ENCODE peak calls at places on chromosomes 7 and 10, in seven cellular contexts. H is B cell; N is stimulated activated CD4-positive, alpha-beta T cell treated with anti-CD3 and anti-CD28 coated beads, TNF-alpha, amount 100 ng/mL, for 1 hour; G is upper lobe of left lung; T is OCI-M1; Y is GDM1; W is HS-5. V is an unnamed sample.

GRCh38 chr10:62025134-62025794 is 123.8 kb downstream of the ARID5B start:
- DNase-seq in Y (no peak), H (no peak), N (no peak), G (no peak), W (no peak), T (no peak), V (no peak)

GRCh38 chr7:118372530-118372929 is 148.0 kb downstream of the ANKRD7 start:
- DNase-seq in Y (peak), N (no peak), T (peak), W (peak), H (no peak), G (no peak), V (no peak)

GRCh38 chr10:100886946-100887345 is 25.8 kb upstream of the SLF2 start:
- DNase-seq in H (no peak), T (no peak), N (no peak), W (no peak), Y (no peak), G (no peak), V (peak)

GRCh38 chr7:113421696-113422330 is 303.5 kb upstream of the SMIM30 start:
- DNase-seq in T (peak), W (peak), Y (peak), N (peak), H (peak), G (peak), V (peak)

GRCh38 chr10:14823966-14824365 is 13.9 kb downstream of the CDNF start:
- DNase-seq in N (no peak), H (no peak), G (no peak), W (no peak), T (no peak), Y (no peak), V (no peak)

GRCh38 chr7:64869121-64869725 is 33.9 kb upstream of the ZNF273 start:
- DNase-seq in W (no peak), T (no peak), H (no peak), Y (no peak), G (no peak), N (no peak), V (no peak)

GRCh38 chr7:76054129-76055120 is 6.5 kb downstream of the MDH2 start:
- DNase-seq in N (no peak), T (no peak), Y (no peak), W (no peak), H (no peak), G (peak), V (peak)

GRCh38 chr7:747186-747585 is 20.1 kb upstream of the PRKAR1B start:
- DNase-seq in G (no peak), W (no peak), T (no peak), H (no peak), N (no peak), Y (no peak), V (no peak)

GRCh38 chr10:31929260-31929985 is 792 bp upstream of the ARHGAP12 start:
- DNase-seq in G (peak), T (peak), N (no peak), H (peak), Y (no peak), W (no peak), V (no peak)

GRCh38 chr7:139153832-139154231 is 44.3 kb upstream of the ZC3HAV1 start:
- DNase-seq in T (peak), H (no peak), W (peak), G (no peak), Y (no peak), N (no peak), V (peak)

GRCh38 chr10:50794490-50794889 is 54.8 kb downstream of the ASAH2B start:
- DNase-seq in T (no peak), Y (no peak), N (no peak), G (no peak), W (no peak), H (no peak), V (no peak)

GRCh38 chr7:80661729-80662128 is 23.3 kb downstream of the CD36 start:
- DNase-seq in G (no peak), T (no peak), H (no peak), Y (no peak), N (no peak), W (no peak), V (no peak)

GRCh38 chr10:60883187-60883586 is 60.8 kb downstream of the RHOBTB1 start:
- DNase-seq in G (peak), W (no peak), Y (no peak), H (peak), N (no peak), T (peak), V (no peak)

GRCh38 chr7:114715907-114716306 is 206.0 kb upstream of the MDFIC start:
- DNase-seq in G (no peak), Y (no peak), N (no peak), T (peak), W (no peak), H (no peak), V (no peak)

GRCh38 chr10:121070257-121070656 is 219.1 kb downstream of the WDR11 start:
- DNase-seq in G (no peak), Y (no peak), W (no peak), N (no peak), T (peak), H (no peak), V (no peak)

GRCh38 chr10:79905322-79906314 is 43.3 kb downstream of the SFTPD start:
- DNase-seq in G (no peak), H (no peak), W (no peak), T (peak), N (no peak), Y (no peak), V (no peak)

GRCh38 chr10:86688398-86688921 is 20.1 kb downstream of the LDB3 start:
- DNase-seq in W (peak), N (peak), T (peak), H (peak), G (peak), Y (peak), V (no peak)

GRCh38 chr10:49138361-49138891 is 4.6 kb upstream of the FAM170B start:
- DNase-seq in T (no peak), Y (no peak), H (no peak), W (no peak), G (no peak), N (no peak), V (peak)

GRCh38 chr7:127377425-127377824 is 15.1 kb downstream of the ZNF800 start:
- DNase-seq in G (no peak), N (no peak), Y (no peak), T (no peak), W (no peak), H (no peak), V (no peak)

GRCh38 chr7:149773446-149774236 is at the start of gene ZNF467:
- DNase-seq in G (peak), Y (peak), N (peak), H (peak), W (no peak), T (peak), V (no peak)